ENCODE peak calls at places on chromosomes 6 and 20, in four cellular contexts. N, Z, H and D are unnamed samples.

GRCh38 chr6:74073429-74073828 is 377.4 kb downstream of the CD109 start:
- DNase-seq in H (peak; percentile 67), Z (peak; percentile 86), N (no peak), D (peak; percentile 90)

GRCh38 chr6:158322724-158323560 is 10.7 kb downstream of the TULP4 start:
- DNase-seq in Z (no peak), N (no peak), H (peak; percentile 43), D (peak; percentile 59)

GRCh38 chr6:70337379-70338073 is 34.6 kb upstream of the COL9A1 start:
- DNase-seq in H (no peak), N (no peak), Z (no peak), D (no peak)

GRCh38 chr6:46687619-46688097 is at the start of gene TDRD6:
- DNase-seq in H (no peak), N (no peak), Z (no peak), D (no peak)

GRCh38 chr20:40786336-40786735 is 97.3 kb upstream of the MAFB start:
- DNase-seq in H (no peak), Z (no peak), N (no peak), D (no peak)

GRCh38 chr6:2900821-2901644 is 2.1 kb downstream of the SERPINB9 start:
- DNase-seq in H (peak; percentile 67), N (no peak), Z (no peak), D (no peak)

GRCh38 chr20:3923818-3924217 is 34.6 kb downstream of the PANK2 start:
- DNase-seq in Z (peak; percentile 57), H (no peak), N (no peak), D (peak; percentile 47)

GRCh38 chr20:43323592-43323991 is 133.9 kb upstream of the PTPRT start:
- DNase-seq in H (no peak), Z (no peak), N (no peak), D (no peak)

GRCh38 chr20:44736170-44737021 is 9.3 kb upstream of the KCNK15 start:
- DNase-seq in N (peak; percentile 19), Z (peak; percentile 86), H (peak; percentile 88), D (peak; percentile 73)

GRCh38 chr6:15989397-15989796 is 139.5 kb upstream of the MYLIP start:
- DNase-seq in N (no peak), Z (no peak), H (no peak), D (no peak)

GRCh38 chr6:29792123-29793035 is 35.2 kb upstream of the HLA-G start:
- DNase-seq in H (peak; percentile 37), Z (peak; percentile 81), N (no peak), D (peak; percentile 35)

GRCh38 chr20:8722277-8722928 is 346.5 kb upstream of the PLCB4 start:
- DNase-seq in N (peak; percentile 44), H (peak; percentile 72), Z (peak; percentile 6), D (peak; percentile 41)